ENCODE peak calls at places on chromosome 12, in seven cellular contexts. C, B, Q, H, J, Z and T are unnamed samples.

GRCh38 chr12:46933947-46934346 is 108.2 kb upstream of the SLC38A4 start:
- DNase-seq in C (peak; percentile 59), B (no peak), Q (peak; percentile 52), H (no peak), J (no peak), Z (peak; percentile 76), T (no peak)

GRCh38 chr12:52971701-52972329 is 22.9 kb downstream of the KRT18 start:
- DNase-seq in C (peak; percentile 91), B (no peak), Q (peak; percentile 64), H (no peak), J (no peak), Z (peak; percentile 45), T (no peak)

GRCh38 chr12:104975621-104976343 is 10.3 kb upstream of the NOPCHAP1 start:
- DNase-seq in C (no peak), B (no peak), Q (peak; percentile 67), H (no peak), J (no peak), Z (peak; percentile 76), T (no peak)

GRCh38 chr12:6563448-6564050 is 4.5 kb downstream of the NOP2 start:
- DNase-seq in C (peak; percentile 73), B (peak; percentile 82), Q (peak; percentile 34), H (peak; percentile 65), J (peak; percentile 77), Z (peak; percentile 54), T (peak; percentile 83)

GRCh38 chr12:65152586-65152985 is 16.8 kb upstream of the LEMD3 start:
- DNase-seq in C (no peak), B (no peak), Q (no peak), H (no peak), J (no peak), Z (peak; percentile 16), T (no peak)

GRCh38 chr12:54071942-54072341 is 18.3 kb downstream of the HOXC4 start:
- DNase-seq in C (no peak), B (no peak), Q (no peak), H (no peak), J (no peak), Z (no peak), T (no peak)

GRCh38 chr12:96177013-96177412 is 17.2 kb upstream of the ELK3 start:
- DNase-seq in C (no peak), B (no peak), Q (peak; percentile 100), H (no peak), J (no peak), Z (peak; percentile 96), T (no peak)

GRCh38 chr12:56013482-56013881 is 7.4 kb upstream of the IKZF4 start:
- DNase-seq in C (no peak), B (no peak), Q (no peak), H (no peak), J (no peak), Z (no peak), T (no peak)

GRCh38 chr12:124411291-124411878 is 116.5 kb downstream of the RFLNA start:
- DNase-seq in C (no peak), B (no peak), Q (peak; percentile 94), H (peak; percentile 82), J (peak; percentile 80), Z (peak; percentile 96), T (no peak)

GRCh38 chr12:122200541-122201175 is 2.9 kb upstream of the B3GNT4 start:
- DNase-seq in C (no peak), B (no peak), Q (no peak), H (no peak), J (no peak), Z (no peak), T (peak; percentile 51)

GRCh38 chr12:48390026-48390425 is 39.3 kb upstream of the ZNF641 start:
- DNase-seq in C (no peak), B (no peak), Q (no peak), H (no peak), J (peak; percentile 44), Z (no peak), T (no peak)

GRCh38 chr12:103725398-103725797 is 115.6 kb downstream of the NT5DC3 start:
- DNase-seq in C (no peak), B (no peak), Q (no peak), H (no peak), J (no peak), Z (no peak), T (no peak)

GRCh38 chr12:63276537-63277365 is 125.8 kb upstream of the AVPR1A start:
- DNase-seq in C (peak; percentile 64), B (peak; percentile 68), Q (peak; percentile 37), H (no peak), J (no peak), Z (peak; percentile 31), T (no peak)

GRCh38 chr12:130186631-130187269 is 24.5 kb downstream of the FZD10 start:
- DNase-seq in C (peak; percentile 82), B (no peak), Q (peak; percentile 91), H (no peak), J (no peak), Z (no peak), T (no peak)

GRCh38 chr12:101566318-101566717 is 28.5 kb upstream of the MYBPC1 start:
- DNase-seq in C (peak; percentile 97), B (no peak), Q (peak; percentile 76), H (no peak), J (no peak), Z (no peak), T (no peak)

GRCh38 chr12:51863921-51864700 is 15.6 kb upstream of the FIGNL2 start:
- DNase-seq in C (peak; percentile 89), B (peak; percentile 87), Q (no peak), H (no peak), J (peak; percentile 46), Z (no peak), T (peak; percentile 69)

GRCh38 chr12:65495233-65495632 is 216.8 kb downstream of the MSRB3 start:
- DNase-seq in C (peak; percentile 78), B (no peak), Q (peak; percentile 91), H (no peak), J (no peak), Z (peak; percentile 77), T (no peak)

GRCh38 chr12:79850610-79851299 is 84.1 kb downstream of the PPP1R12A start:
- DNase-seq in C (no peak), B (no peak), Q (no peak), H (no peak), J (no peak), Z (no peak), T (no peak)

GRCh38 chr12:6950944-6951540 is at the start of gene PTPN6:
- DNase-seq in C (no peak), B (no peak), Q (no peak), H (peak; percentile 57), J (peak; percentile 85), Z (no peak), T (peak; percentile 99)

GRCh38 chr12:88925370-88925915 is 345.2 kb upstream of the KITLG start:
- DNase-seq in C (no peak), B (no peak), Q (no peak), H (no peak), J (no peak), Z (peak; percentile 38), T (no peak)

GRCh38 chr12:22874151-22874550 is 249.2 kb downstream of the ETNK1 start:
- DNase-seq in C (no peak), B (no peak), Q (no peak), H (no peak), J (peak; percentile 45), Z (peak; percentile 27), T (no peak)

GRCh38 chr12:84840356-84840755 is 72.2 kb downstream of the SLC6A15 start:
- DNase-seq in C (no peak), B (no peak), Q (no peak), H (no peak), J (no peak), Z (peak; percentile 20), T (no peak)

GRCh38 chr12:52566847-52567291 is 6.8 kb downstream of the KRT74 start:
- DNase-seq in C (peak; percentile 64), B (peak; percentile 39), Q (no peak), H (peak; percentile 68), J (no peak), Z (no peak), T (peak; percentile 83)

GRCh38 chr12:129246630-129247029 is 393.4 kb downstream of the GLT1D1 start:
- DNase-seq in C (no peak), B (no peak), Q (no peak), H (no peak), J (no peak), Z (no peak), T (no peak)

GRCh38 chr12:129467749-129468148 is 436.1 kb downstream of the TMEM132D start:
- DNase-seq in C (no peak), B (no peak), Q (no peak), H (no peak), J (no peak), Z (no peak), T (no peak)

GRCh38 chr12:131983554-131983953 is 33.8 kb downstream of the EP400 start:
- DNase-seq in C (no peak), B (no peak), Q (no peak), H (no peak), J (no peak), Z (no peak), T (no peak)

GRCh38 chr12:52122904-52123303 is 43.4 kb downstream of the SMIM41 start:
- DNase-seq in C (no peak), B (no peak), Q (no peak), H (no peak), J (no peak), Z (no peak), T (peak; percentile 47)

GRCh38 chr12:127270193-127270592 is 996.8 kb upstream of the TMEM132C start:
- DNase-seq in C (no peak), B (no peak), Q (peak; percentile 97), H (no peak), J (peak; percentile 65), Z (peak; percentile 98), T (no peak)

GRCh38 chr12:125360540-125360939 is 295.3 kb downstream of the AACS start:
- DNase-seq in C (no peak), B (no peak), Q (no peak), H (no peak), J (no peak), Z (no peak), T (no peak)

GRCh38 chr12:121465921-121466799 is 66.2 kb downstream of the RNF34 start:
- DNase-seq in C (no peak), B (peak; percentile 60), Q (no peak), H (no peak), J (no peak), Z (no peak), T (peak; percentile 90)